ENCODE peak calls at places on chromosomes 5 and 9, in nine cellular contexts. S, J, M, Y, I, V, C, U and L are unnamed samples.

GRCh38 chr5:108094808-108095207 is 287.1 kb downstream of the FBXL17 start:
- DNase-seq in I (no peak), J (no peak), C (peak; percentile 5), U (no peak), Y (no peak), S (no peak), V (no peak), M (no peak), L (no peak)

GRCh38 chr9:70995511-70995910 is 125.9 kb downstream of the TRPM3 start:
- DNase-seq in J (no peak), M (no peak), U (no peak), V (no peak), I (no peak), S (no peak), C (no peak), Y (no peak), L (no peak)

GRCh38 chr5:59684388-59685003 is 209.0 kb downstream of the PDE4D start:
- DNase-seq in I (no peak), Y (no peak), J (no peak), M (no peak), S (no peak), C (no peak), V (no peak), U (no peak), L (no peak)

GRCh38 chr9:93942176-93942575 is 13.0 kb downstream of the BARX1 start:
- DNase-seq in C (no peak), U (no peak), J (no peak), M (no peak), Y (no peak), S (no peak), I (no peak), V (no peak), L (no peak)

GRCh38 chr9:137865581-137866145 is 11.9 kb upstream of the CACNA1B start:
- DNase-seq in S (no peak), J (no peak), V (no peak), I (no peak), Y (no peak), C (no peak), M (no peak), U (no peak), L (no peak)

GRCh38 chr5:68950111-68950510 is 143.7 kb upstream of the SLC30A5 start:
- DNase-seq in V (peak; percentile 80), M (no peak), I (no peak), S (no peak), J (no peak), U (no peak), C (no peak), Y (no peak), L (no peak)

GRCh38 chr9:114799441-114799840 is 6.4 kb downstream of the TNFSF15 start:
- DNase-seq in M (no peak), V (no peak), J (no peak), U (no peak), C (no peak), S (no peak), Y (no peak), I (peak; percentile 48), L (no peak)

GRCh38 chr5:158026248-158027031 is 167.5 kb upstream of the CLINT1 start:
- DNase-seq in Y (no peak), S (no peak), V (peak; percentile 81), I (peak; percentile 55), U (no peak), M (no peak), C (peak; percentile 14), J (no peak), L (no peak)

GRCh38 chr5:114332925-114333324 is 28.9 kb upstream of the KCNN2 start:
- DNase-seq in J (no peak), I (no peak), U (no peak), M (no peak), Y (no peak), S (no peak), V (no peak), C (no peak), L (no peak)

GRCh38 chr5:135120951-135121350 is 86.9 kb upstream of the PITX1 start:
- DNase-seq in M (no peak), Y (no peak), J (no peak), C (no peak), U (no peak), V (no peak), S (no peak), I (no peak), L (no peak)

GRCh38 chr9:78982849-78983248 is 588.9 kb upstream of the TLE4 start:
- DNase-seq in U (no peak), C (no peak), J (no peak), V (no peak), S (no peak), M (no peak), Y (no peak), I (peak; percentile 59), L (no peak)

GRCh38 chr9:27377147-27377807 is 80.3 kb upstream of the EQTN start:
- DNase-seq in V (no peak), Y (no peak), I (no peak), J (no peak), M (no peak), C (no peak), S (no peak), U (no peak), L (no peak)

GRCh38 chr9:86354882-86355399 is 731 bp upstream of the TUT7 start:
- DNase-seq in S (no peak), Y (peak; percentile 60), M (peak; percentile 53), J (no peak), U (no peak), C (peak; percentile 31), V (no peak), I (no peak), L (no peak)

GRCh38 chr5:139930406-139930805 is 112.7 kb downstream of the NRG2 start:
- DNase-seq in U (no peak), I (no peak), M (no peak), C (no peak), S (no peak), J (no peak), Y (no peak), V (no peak), L (no peak)

GRCh38 chr5:60196382-60197113 is 303.0 kb upstream of the PDE4D start:
- DNase-seq in I (peak; percentile 87), S (no peak), Y (peak; percentile 8), M (no peak), C (peak; percentile 85), V (peak; percentile 27), U (no peak), J (no peak), L (no peak)

GRCh38 chr5:175889910-175890684 is 18.7 kb downstream of the CPLX2 start:
- DNase-seq in S (no peak), Y (peak; percentile 31), U (no peak), J (no peak), M (no peak), V (peak; percentile 82), C (no peak), I (peak; percentile 40), L (peak; percentile 53)

GRCh38 chr9:114002271-114002985 is 75.7 kb downstream of the AMBP start:
- DNase-seq in U (no peak), V (no peak), C (no peak), J (no peak), M (no peak), S (no peak), Y (no peak), I (no peak), L (peak; percentile 16)

GRCh38 chr5:93831449-93831848 is 90.0 kb upstream of the POU5F2 start:
- DNase-seq in C (peak; percentile 66), U (no peak), Y (no peak), M (no peak), J (no peak), I (no peak), V (peak; percentile 22), S (no peak), L (no peak)

GRCh38 chr5:135038829-135039525 is 4.9 kb upstream of the PITX1 start:
- DNase-seq in Y (no peak), M (no peak), I (no peak), V (no peak), C (no peak), S (no peak), U (no peak), J (no peak), L (no peak)

GRCh38 chr5:143921525-143922311 is 109.8 kb downstream of the HMHB1 start:
- DNase-seq in J (no peak), M (no peak), Y (no peak), V (no peak), C (peak; percentile 92), S (no peak), U (no peak), I (no peak), L (no peak)

GRCh38 chr9:38039907-38040682 is 28.9 kb downstream of the SHB start:
- DNase-seq in U (no peak), C (no peak), M (no peak), S (no peak), Y (peak; percentile 61), J (no peak), I (no peak), V (no peak), L (no peak)

GRCh38 chr5:96243862-96244261 is 189.2 kb downstream of the PCSK1 start:
- DNase-seq in J (no peak), Y (no peak), M (no peak), V (no peak), S (no peak), C (no peak), I (no peak), U (no peak), L (no peak)

GRCh38 chr5:80230269-80230992 is 25.4 kb downstream of the SERINC5 start:
- DNase-seq in J (no peak), C (no peak), Y (no peak), V (no peak), M (no peak), S (no peak), U (no peak), I (no peak), L (no peak)

GRCh38 chr5:9279779-9280178 is 266.1 kb downstream of the SEMA5A start:
- DNase-seq in J (no peak), V (no peak), Y (no peak), M (no peak), C (no peak), S (no peak), U (no peak), I (no peak), L (no peak)

GRCh38 chr9:101458955-101459631 is 23.5 kb upstream of the ALDOB start:
- DNase-seq in C (peak; percentile 76), M (peak; percentile 82), Y (peak; percentile 91), U (no peak), S (no peak), I (peak; percentile 75), V (peak; percentile 32), J (no peak), L (no peak)

GRCh38 chr9:113589407-113589806 is 125.9 kb downstream of the RGS3 start:
- DNase-seq in C (no peak), J (peak; percentile 56), U (no peak), Y (no peak), V (no peak), S (no peak), I (no peak), M (no peak), L (no peak)

GRCh38 chr9:127753556-127753955 is 18.5 kb upstream of the TOR2A start:
- DNase-seq in V (no peak), U (no peak), C (no peak), S (no peak), I (no peak), Y (no peak), J (no peak), M (no peak), L (no peak)